ENCODE peak calls at places on chromosomes 1 and 21, in eight cellular contexts. T, S, F, K, P, M, W and X are unnamed samples.

GRCh38 chr1:27992271-27992670 is 32.5 kb downstream of the XKR8 start:
- DNase-seq in K (no peak), P (no peak), F (no peak), W (no peak), M (no peak), S (no peak), T (no peak), X (no peak)

GRCh38 chr1:3031401-3032221 is 10.3 kb downstream of the ACTRT2 start:
- DNase-seq in F (no peak), W (no peak), M (peak; percentile 75), K (no peak), T (no peak), S (no peak), P (no peak), X (no peak)

GRCh38 chr1:89723863-89724262 is 90.9 kb downstream of the LRRC8C start:
- DNase-seq in F (no peak), M (no peak), P (peak; percentile 19), W (peak; percentile 64), T (no peak), K (no peak), S (no peak), X (no peak)

GRCh38 chr1:164667600-164667999 is 108.6 kb downstream of the PBX1 start:
- DNase-seq in M (no peak), K (no peak), P (no peak), S (no peak), W (no peak), T (no peak), F (no peak), X (no peak)

GRCh38 chr1:154276797-154277196 is 4.4 kb downstream of the HAX1 start:
- DNase-seq in S (no peak), K (no peak), F (no peak), P (no peak), M (no peak), W (no peak), T (no peak), X (no peak)

GRCh38 chr1:25694167-25694566 is 77.6 kb downstream of the MAN1C1 start:
- DNase-seq in S (no peak), M (no peak), K (no peak), P (peak; percentile 54), T (no peak), F (peak; percentile 32), W (peak; percentile 75), X (no peak)

GRCh38 chr1:30758785-30759380 is 1.3 kb upstream of the LAPTM5 start:
- DNase-seq in S (peak; percentile 33), F (no peak), K (no peak), W (no peak), P (no peak), M (no peak), T (no peak), X (no peak)

GRCh38 chr1:66503841-66504470 is 30.0 kb upstream of the SGIP1 start:
- DNase-seq in F (peak; percentile 38), P (peak; percentile 16), K (peak; percentile 30), T (no peak), M (no peak), S (no peak), W (peak; percentile 14), X (no peak)

GRCh38 chr1:112904071-112904830 is 51.7 kb downstream of the SLC16A1 start:
- DNase-seq in K (no peak), T (no peak), W (no peak), F (no peak), P (no peak), M (peak; percentile 53), S (no peak), X (no peak)

GRCh38 chr21:23003951-23004350 is 2005.7 kb downstream of the NCAM2 start:
- DNase-seq in S (no peak), F (no peak), W (no peak), M (no peak), T (no peak), K (no peak), P (no peak), X (no peak)

GRCh38 chr1:160122978-160123495 is 7.5 kb downstream of the ATP1A2 start:
- DNase-seq in F (no peak), P (no peak), S (no peak), W (no peak), T (no peak), K (no peak), M (no peak), X (no peak)

GRCh38 chr1:213277036-213277435 is 226.0 kb downstream of the RPS6KC1 start:
- DNase-seq in S (no peak), F (no peak), W (no peak), P (peak; percentile 33), T (no peak), M (no peak), K (peak; percentile 45), X (no peak)

GRCh38 chr1:186819140-186819539 is 9.6 kb upstream of the PLA2G4A start:
- DNase-seq in W (no peak), M (no peak), T (no peak), P (no peak), S (no peak), K (no peak), F (no peak), X (no peak)

GRCh38 chr1:67570473-67571143 is 114.4 kb upstream of the GADD45A start:
- DNase-seq in M (no peak), W (no peak), P (peak; percentile 25), K (no peak), T (no peak), F (no peak), S (peak; percentile 78), X (no peak)

GRCh38 chr1:74811421-74812179 is 78.6 kb downstream of the TYW3 start:
- DNase-seq in F (peak; percentile 27), K (no peak), W (no peak), T (no peak), P (no peak), S (no peak), M (no peak), X (no peak)

GRCh38 chr1:109793089-109793485 is 29.4 kb upstream of the EPS8L3 start:
- DNase-seq in M (peak; percentile 70), W (peak; percentile 12), P (no peak), K (no peak), T (no peak), S (no peak), F (peak; percentile 5), X (no peak)

GRCh38 chr1:7717769-7718368 is 53.2 kb upstream of the VAMP3 start:
- DNase-seq in W (no peak), S (no peak), K (peak; percentile 34), P (no peak), T (no peak), M (no peak), F (no peak), X (no peak)

GRCh38 chr1:212638419-212639151 is 30.0 kb downstream of the ATF3 start:
- DNase-seq in P (no peak), K (no peak), S (no peak), T (no peak), M (no peak), W (no peak), F (no peak), X (no peak)

GRCh38 chr1:118862755-118863154 is 125.4 kb downstream of the TBX15 start:
- DNase-seq in T (no peak), W (no peak), F (no peak), K (peak; percentile 9), P (no peak), M (no peak), S (no peak), X (no peak)

GRCh38 chr21:44820851-44821250 is 3.0 kb upstream of the SUMO3 start:
- DNase-seq in F (no peak), K (no peak), T (no peak), P (no peak), S (no peak), M (no peak), W (no peak), X (no peak)

GRCh38 chr21:42997053-42997452 is 22.7 kb downstream of the PKNOX1 start:
- DNase-seq in F (peak; percentile 41), P (peak; percentile 85), T (no peak), K (no peak), S (peak; percentile 82), M (no peak), W (peak; percentile 72), X (no peak)

DNA sequence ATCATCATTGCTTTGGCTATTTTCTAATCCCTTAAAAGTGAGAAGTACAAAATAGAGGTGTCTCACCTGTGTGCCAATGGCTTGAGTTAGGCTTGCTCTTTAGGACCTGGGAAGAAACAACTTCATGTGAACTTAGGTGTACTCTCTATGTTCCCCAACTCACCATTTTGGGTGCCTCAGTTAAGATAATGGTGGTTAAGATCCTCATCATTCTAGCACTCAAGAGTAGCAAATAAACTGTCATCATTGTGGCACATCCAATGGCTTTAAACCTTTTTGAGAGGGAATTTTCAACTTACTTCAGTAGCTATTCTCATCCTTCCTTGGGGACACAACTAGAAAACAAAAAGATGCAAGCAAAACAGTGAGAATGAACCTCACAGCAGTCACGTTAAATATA is 1.3 kb downstream of the GAS5 start:
- DNase-seq in P (no peak), T (no peak), M (no peak), S (no peak), K (no peak), W (no peak), F (no peak), X (no peak)
- TF ChIP-seq POLR2A in P (no peak), T (peak; percentile 51), M (no peak), S (no peak), K (no peak), W (no peak), F (no peak), X (no peak)

GRCh38 chr1:209430821-209431259 is 152.7 kb upstream of the CAMK1G start:
- DNase-seq in F (no peak), P (no peak), W (no peak), S (no peak), M (no peak), K (no peak), T (no peak), X (no peak)
- TF ChIP-seq POLR2A in F (no peak), P (no peak), W (no peak), S (no peak), M (no peak), K (no peak), T (no peak), X (no peak)

GRCh38 chr1:244730153-244730933 is 77.4 kb downstream of the DESI2 start:
- DNase-seq in K (no peak), F (peak; percentile 49), M (no peak), S (no peak), W (peak; percentile 43), P (peak; percentile 36), T (peak; percentile 32), X (no peak)
- TF ChIP-seq POLR2A in K (no peak), F (no peak), M (no peak), S (no peak), W (no peak), P (no peak), T (no peak), X (no peak)

GRCh38 chr1:19257178-19257914 is 5.7 kb downstream of the MRTO4 start:
- DNase-seq in P (peak; percentile 78), W (no peak), M (no peak), K (no peak), S (no peak), T (no peak), F (no peak), X (no peak)

GRCh38 chr1:19260211-19261138 is 8.9 kb downstream of the MRTO4 start:
- DNase-seq in M (no peak), K (no peak), F (peak; percentile 29), T (no peak), W (no peak), P (peak; percentile 46), S (peak; percentile 57), X (no peak)

GRCh38 chr1:19258353-19258752 is 6.7 kb downstream of the MRTO4 start:
- DNase-seq in W (no peak), T (no peak), M (no peak), K (no peak), F (no peak), S (no peak), P (no peak), X (no peak)

GRCh38 chr1:19262047-19262446 is 10.4 kb downstream of the MRTO4 start:
- DNase-seq in W (no peak), M (no peak), F (no peak), K (no peak), T (no peak), S (no peak), P (no peak), X (no peak)

GRCh38 chr1:19262728-19263127 is 11.1 kb downstream of the MRTO4 start:
- DNase-seq in P (no peak), T (no peak), W (no peak), M (no peak), S (no peak), K (no peak), F (no peak), X (no peak)
- TF ChIP-seq POLR2A in P (no peak), T (no peak), W (no peak), M (no peak), S (no peak), K (no peak), F (no peak), X (peak; percentile 19)